ENCODE peak calls at places on chromosomes 4 and X, in six cellular contexts. U is HCT116, Y is HepG2, Z is K562, C is SK-N-SH, S is GM12878. I is an unnamed sample. For H3K9me3, the result is how much of the 10 kb centered on the place peaks cover.

GRCh38 chr4:100295792-100296191 is 105.5 kb upstream of the DDIT4L start:
- DNase-seq in C (no peak), U (no peak), S (no peak), Z (no peak), Y (no peak), I (no peak)

GRCh38 chr4:85127653-85128052 is 161.2 kb upstream of the WDFY3 start:
- DNase-seq in Y (peak), Z (peak), U (peak), S (no peak), C (peak), I (no peak)

GRCh38 chr4:69718376-69719293 is 41.8 kb downstream of the SULT1B1 start:
- DNase-seq in Y (no peak), Z (no peak), S (no peak), U (no peak), C (no peak), I (no peak)

GRCh38 chr4:10809905-10810304 is 125.3 kb upstream of the CLNK start:
- DNase-seq in Z (no peak), C (no peak), S (peak), U (no peak), Y (no peak), I (no peak)

GRCh38 chr4:118361192-118361591 is 8.4 kb upstream of the PRSS12 start:
- DNase-seq in Z (no peak), U (no peak), C (no peak), S (no peak), Y (no peak), I (no peak)

GRCh38 chr4:102612824-102613366 is 111.7 kb downstream of the NFKB1 start:
- DNase-seq in Y (no peak), S (no peak), U (no peak), C (no peak), Z (no peak), I (no peak)

GRCh38 chr4:54167508-54167907 is 61.6 kb upstream of the PDGFRA start:
- DNase-seq in Z (no peak), U (no peak), C (no peak), S (no peak), Y (no peak), I (no peak)

GRCh38 chr4:8205749-8206611 is 6.9 kb downstream of the SH3TC1 start:
- DNase-seq in S (no peak), C (no peak), U (no peak), Y (no peak), Z (no peak), I (no peak)

GRCh38 chr4:109562457-109563237 is 2.6 kb downstream of the MCUB start:
- DNase-seq in U (no peak), S (no peak), Y (no peak), Z (no peak), C (no peak), I (no peak)

GRCh38 chr4:123672987-123673386 is 276.4 kb downstream of the SPRY1 start:
- DNase-seq in Z (no peak), S (no peak), C (no peak), Y (no peak), U (no peak), I (no peak)

GRCh38 chr4:82201303-82201702 is 172.5 kb downstream of the HNRNPD start:
- DNase-seq in C (no peak), U (no peak), Z (no peak), Y (no peak), S (no peak), I (no peak)

GRCh38 chr4:161577604-161578301 is 586.0 kb downstream of the FSTL5 start:
- DNase-seq in Z (no peak), U (no peak), S (no peak), C (no peak), Y (no peak), I (no peak)

GRCh38 chr4:149203256-149204001 is 612.2 kb downstream of the IQCM start:
- DNase-seq in Y (no peak), S (no peak), Z (no peak), U (no peak), C (no peak), I (no peak)

GRCh38 chrX:46456125-46456922 is 88.9 kb downstream of the ZNF674 start:
- DNase-seq in Z (no peak), U (no peak), Y (no peak), S (no peak), C (no peak), I (no peak)

GRCh38 chr4:110623710-110624015 is 786 bp upstream of the PITX2 start:
- DNase-seq in Y (no peak), S (no peak), U (no peak), C (no peak), Z (no peak), I (no peak)

GRCh38 chrX:132118361-132118760 is 9.5 kb downstream of the FRMD7 start:
- DNase-seq in Z (peak), S (no peak), U (peak), C (no peak), Y (no peak), I (no peak)

GRCh38 chrX:93874554-93874953 is 200.5 kb downstream of the FAM133A start:
- DNase-seq in C (peak), Z (peak), U (no peak), S (no peak), Y (peak), I (no peak)

GRCh38 chr4:91829531-91829930 is 474.2 kb upstream of the GRID2 start:
- DNase-seq in Y (no peak), U (no peak), S (no peak), Z (no peak), C (no peak), I (no peak)
- H3K9me3 ChIP-seq in Y (half or more), U (under half), S (under half), Z (under half), C (under half), I (under half)

DNA sequence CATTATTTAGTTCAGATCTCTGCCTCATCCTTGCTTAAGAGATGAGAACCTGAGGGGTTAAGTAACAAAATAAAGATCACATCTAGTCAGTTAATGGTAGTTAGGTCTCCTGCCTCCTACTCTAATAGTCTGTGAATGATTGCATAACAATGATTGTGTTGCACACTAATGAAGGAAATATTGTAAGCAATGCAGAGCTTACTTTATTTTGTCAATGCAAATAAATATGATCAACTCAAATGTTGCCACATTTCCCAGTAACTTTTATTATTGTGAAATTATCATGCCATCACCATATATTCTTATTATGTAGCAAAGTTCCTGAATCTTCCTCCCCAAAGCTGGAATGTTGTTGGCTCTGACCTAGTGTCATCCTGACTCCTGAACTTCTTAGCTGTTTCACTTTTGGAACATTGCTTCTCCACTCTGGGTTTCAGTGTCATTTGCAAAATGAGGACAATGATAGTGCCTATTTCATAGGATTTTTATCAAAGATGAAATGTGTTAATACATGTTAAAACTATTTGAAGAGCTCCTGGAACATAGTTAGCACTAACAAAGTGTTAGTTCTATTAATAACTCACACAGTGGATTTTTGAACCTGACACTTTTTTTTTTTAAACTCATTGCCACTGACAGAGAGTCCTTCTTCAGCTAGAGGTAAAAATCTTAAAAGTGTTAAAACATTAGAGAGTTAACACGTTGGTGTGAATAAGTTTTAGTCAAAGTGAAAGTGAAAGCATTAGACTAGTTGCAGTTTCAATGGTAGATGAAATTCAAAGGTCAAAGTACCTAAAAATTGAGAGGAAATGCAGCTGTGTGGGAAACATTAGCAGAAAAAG is 17.2 kb upstream of the GABRA4 start:
- DNase-seq in Y (no peak), C (no peak), Z (no peak), U (no peak), S (peak), I (no peak)
- TF ChIP-seq SIN3A in Y (no peak), C (no peak), Z (no peak), U (no peak), S (no peak), I (no peak)

GRCh38 chr4:680565-680930 is 6.2 kb downstream of the MYL5 start:
- DNase-seq in Z (peak), S (no peak), Y (no peak), C (peak), U (no peak), I (no peak)

GRCh38 chr4:680931-681645 is 6.7 kb downstream of the MYL5 start:
- DNase-seq in Y (no peak), S (no peak), U (no peak), Z (peak), C (peak), I (no peak)

GRCh38 chr4:678765-679481 is 4.6 kb downstream of the MYL5 start:
- DNase-seq in U (no peak), C (no peak), Y (no peak), Z (no peak), S (no peak), I (no peak)

GRCh38 chr4:679571-680083 is 5.3 kb downstream of the MYL5 start:
- DNase-seq in C (no peak), Z (no peak), S (no peak), U (no peak), Y (no peak), I (no peak)

GRCh38 chr4:680091-680490 is 5.7 kb downstream of the MYL5 start:
- DNase-seq in U (no peak), C (no peak), S (no peak), Y (no peak), Z (no peak), I (no peak)
- TF ChIP-seq REST in U (no peak), C (no peak), S (no peak), Y (no peak), Z (no peak), I (no peak)

GRCh38 chrX:13936804-13937203 is 92.9 kb downstream of the GEMIN8 start:
- DNase-seq in C (no peak), Z (no peak), Y (no peak), S (no peak), U (no peak), I (no peak)
- H3K9me3 ChIP-seq in C (under half), Z (under half), Y (under half), S (under half), U (under half), I (under half)

GRCh38 chr4:31370866-31371465 is 650.8 kb downstream of the PCDH7 start:
- DNase-seq in C (peak), S (peak), Y (peak), U (peak), Z (peak), I (peak)
- TF ChIP-seq SIN3A in C (no peak), S (no peak), Y (no peak), U (no peak), Z (no peak), I (no peak)

I was measured in Panc1.